ENCODE peak calls at places on chromosomes 13 and 19, in four cellular contexts. H is upper lobe of left lung, W is SK-N-SH, D is A549. Y is an unnamed sample.

GRCh38 chr19:1411255-1412191 is 4.1 kb downstream of the DAZAP1 start:
- DNase-seq in H (peak; percentile 78), W (no peak), D (no peak), Y (no peak)

GRCh38 chr13:112955271-112955937 is 13.6 kb upstream of the MCF2L start:
- DNase-seq in H (no peak), W (no peak), D (no peak), Y (no peak)

GRCh38 chr19:19053508-19054314 is 10.1 kb upstream of the SLC25A42 start:
- DNase-seq in H (peak; percentile 78), W (peak; percentile 82), D (peak; percentile 40), Y (no peak)

GRCh38 chr13:76425930-76426329 is 460.3 kb downstream of the KCTD12 start:
- DNase-seq in H (no peak), W (no peak), D (no peak), Y (no peak)

GRCh38 chr19:51016798-51017683 is 2.5 kb downstream of the KLK10 start:
- DNase-seq in H (peak; percentile 84), W (peak; percentile 83), D (peak; percentile 98), Y (no peak)

GRCh38 chr13:40181203-40181845 is 485.1 kb downstream of the FOXO1 start:
- DNase-seq in H (no peak), W (no peak), D (no peak), Y (no peak)

GRCh38 chr19:30028992-30029343 is 86.9 kb downstream of the URI1 start:
- DNase-seq in H (no peak), W (no peak), D (no peak), Y (no peak)

GRCh38 chr19:18961767-18962423 is 20.9 kb upstream of the HOMER3 start:
- DNase-seq in H (no peak), W (peak; percentile 50), D (no peak), Y (no peak)

GRCh38 chr13:33723365-33723764 is 94.6 kb upstream of the RFC3 start:
- DNase-seq in H (no peak), W (no peak), D (no peak), Y (no peak)

GRCh38 chr19:10292206-10292788 is 2.5 kb downstream of the ICAM5 start:
- DNase-seq in H (peak; percentile 96), W (peak; percentile 92), D (no peak), Y (peak; percentile 85)

GRCh38 chr13:107867701-107868661 is 347.4 kb downstream of the LIG4 start:
- DNase-seq in H (peak; percentile 85), W (peak; percentile 87), D (no peak), Y (no peak)

GRCh38 chr13:112428704-112429103 is 52.5 kb downstream of the SPACA7 start:
- DNase-seq in H (no peak), W (no peak), D (no peak), Y (no peak)

GRCh38 chr13:52926971-52927370 is 78.5 kb upstream of the PCDH8 start:
- DNase-seq in H (no peak), W (no peak), D (no peak), Y (no peak)

GRCh38 chr13:20006206-20006605 is 47.7 kb downstream of the ZMYM2 start:
- DNase-seq in H (no peak), W (no peak), D (no peak), Y (no peak)

GRCh38 chr13:98775844-98776598 is 23.5 kb upstream of the SLC15A1 start:
- DNase-seq in H (peak; percentile 60), W (no peak), D (peak; percentile 91), Y (no peak)

GRCh38 chr19:1340681-1341469 is 42.8 kb upstream of the NDUFS7 start:
- DNase-seq in H (no peak), W (no peak), D (no peak), Y (no peak)

GRCh38 chr19:7355151-7355845 is 6.6 kb downstream of the ARHGEF18 start:
- DNase-seq in H (peak; percentile 60), W (no peak), D (no peak), Y (no peak)

GRCh38 chr19:43430142-43430710 is 15.5 kb downstream of the TEX101 start:
- DNase-seq in H (no peak), W (no peak), D (no peak), Y (no peak)

GRCh38 chr13:29847501-29847983 is 2.9 kb downstream of the UBL3 start:
- DNase-seq in H (no peak), W (peak; percentile 42), D (no peak), Y (no peak)

GRCh38 chr13:95579303-95579702 is 26.8 kb downstream of the CLDN10 start:
- DNase-seq in H (no peak), W (no peak), D (no peak), Y (peak; percentile 41)

GRCh38 chr13:36067619-36068456 is 63.3 kb downstream of the DCLK1 start:
- DNase-seq in H (no peak), W (no peak), D (no peak), Y (no peak)

GRCh38 chr13:44413095-44413494 is 39.5 kb downstream of the SERP2 start:
- DNase-seq in H (no peak), W (no peak), D (no peak), Y (no peak)

GRCh38 chr19:6616011-6616410 is 25.1 kb upstream of the CD70 start:
- DNase-seq in H (no peak), W (no peak), D (no peak), Y (peak; percentile 55)

GRCh38 chr13:78675112-78675511 is 16.2 kb upstream of the OBI1 start:
- DNase-seq in H (no peak), W (no peak), D (no peak), Y (no peak)

GRCh38 chr13:32051156-32051555 is 19.6 kb downstream of the FRY start:
- DNase-seq in H (no peak), W (no peak), D (no peak), Y (no peak)

GRCh38 chr13:98295371-98295770 is 118.3 kb upstream of the RNF113B start:
- DNase-seq in H (no peak), W (no peak), D (no peak), Y (no peak)

GRCh38 chr19:45774765-45775164 is 5.7 kb upstream of the SIX5 start:
- DNase-seq in H (no peak), W (no peak), D (peak; percentile 71), Y (no peak)

GRCh38 chr19:40270362-40271089 is 14.6 kb downstream of the AKT2 start:
- DNase-seq in H (no peak), W (no peak), D (no peak), Y (no peak)

GRCh38 chr19:48737360-48737998 is 2.9 kb downstream of the RASIP1 start:
- DNase-seq in H (peak; percentile 54), W (peak; percentile 66), D (peak; percentile 55), Y (no peak)

GRCh38 chr13:39688699-39689405 is 33.4 kb downstream of the COG6 start:
- DNase-seq in H (no peak), W (no peak), D (no peak), Y (peak; percentile 16)

GRCh38 chr19:5977222-5977784 is 637 bp downstream of the RANBP3 start:
- DNase-seq in H (no peak), W (no peak), D (no peak), Y (no peak)

GRCh38 chr13:32201809-32202208 is 113.4 kb downstream of the ZAR1L start:
- DNase-seq in H (no peak), W (no peak), D (no peak), Y (no peak)

GRCh38 chr13:81480634-81481033 is 1139.7 kb upstream of the SPRY2 start:
- DNase-seq in H (no peak), W (no peak), D (no peak), Y (no peak)
- TF ChIP-seq CTCF in H (no peak), W (no peak), D (no peak), Y (no peak)

DNA sequence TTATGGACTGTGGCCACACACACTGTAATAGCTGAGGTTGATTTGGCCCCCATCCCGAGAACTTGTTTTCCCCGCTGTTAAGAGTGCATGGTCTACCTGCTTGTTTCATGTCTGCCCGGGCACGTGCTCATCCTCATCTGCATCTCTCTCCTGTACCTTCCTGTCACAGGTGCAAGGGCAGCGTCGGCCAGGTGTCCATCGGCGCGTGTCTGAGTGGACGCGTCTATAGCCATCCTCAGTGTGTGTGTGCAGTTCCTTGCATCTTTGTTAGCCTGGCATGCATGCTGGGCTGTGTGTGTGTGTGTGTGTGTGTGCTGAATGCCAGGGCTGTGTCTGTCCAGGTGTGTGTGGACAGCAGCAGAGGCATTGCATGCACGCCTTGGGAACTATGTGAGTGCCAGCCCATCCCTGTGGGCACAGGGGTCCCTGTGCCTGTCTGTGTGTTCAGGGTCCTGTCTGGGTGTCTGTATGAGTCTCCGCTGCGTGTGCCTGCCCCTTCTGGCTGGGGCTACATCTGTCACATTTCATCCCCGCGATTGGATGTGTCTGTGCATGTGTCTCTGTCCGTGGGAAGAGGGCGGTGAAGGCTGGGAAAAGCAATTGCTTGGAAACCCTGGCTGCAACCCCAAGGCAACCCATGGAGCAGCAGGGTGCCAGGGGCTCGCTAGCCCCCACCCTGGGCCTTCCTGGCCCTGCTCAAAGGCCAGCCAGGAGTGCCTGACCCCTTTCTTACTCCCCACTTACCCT is 1.2 kb downstream of the MAG start:
- DNase-seq in H (no peak), W (no peak), D (no peak), Y (no peak)
- H3K4me3 ChIP-seq in H (no peak overlapping the region), W (no peak overlapping the region), D (no peak overlapping the region), Y (no peak overlapping the region)

GRCh38 chr19:16801599-16801998 is 27.6 kb upstream of the SIN3B start:
- DNase-seq in H (no peak), W (no peak), D (no peak), Y (no peak)
- TF ChIP-seq CTCF in H (no peak), W (no peak), D (no peak), Y (no peak)

DNA sequence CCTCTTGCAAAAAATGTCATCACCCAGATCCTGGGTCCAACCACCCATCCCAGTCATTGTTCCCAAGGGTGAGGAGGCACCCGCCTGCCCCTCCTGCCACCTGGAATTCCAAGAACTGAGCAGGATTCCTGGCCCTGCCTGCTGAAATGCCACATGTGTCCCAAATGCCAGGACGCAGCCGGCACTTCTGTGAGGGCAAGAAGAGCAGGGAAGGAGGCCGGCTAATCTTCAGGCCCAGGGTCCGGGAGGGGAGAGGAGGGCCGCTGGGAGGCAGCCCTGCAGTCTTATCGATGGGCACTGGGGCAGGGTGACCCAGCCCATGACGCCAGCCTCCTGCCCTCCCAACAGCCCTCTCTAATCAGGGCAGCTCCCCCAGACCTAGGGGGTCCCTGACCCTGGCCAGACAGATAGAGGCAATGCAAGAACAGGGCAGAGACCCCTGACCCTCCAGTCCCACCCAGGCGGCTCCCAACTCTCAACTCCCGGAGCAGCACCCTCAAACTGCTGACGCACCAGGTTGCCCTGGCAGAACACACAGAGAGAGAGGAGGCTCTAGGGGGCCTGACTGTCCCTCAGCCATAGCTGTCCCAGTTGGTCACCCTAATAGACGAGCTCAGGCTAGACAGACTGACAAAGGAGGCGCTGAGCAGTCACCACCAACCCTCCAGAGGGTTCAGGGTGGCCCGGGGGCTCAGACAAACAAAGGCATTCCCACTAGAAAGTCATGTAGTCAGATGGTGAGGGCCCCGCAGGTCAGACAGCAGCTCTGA is 1.5 kb downstream of the MFSD12 start:
- DNase-seq in H (no peak), W (peak; percentile 25), D (no peak), Y (no peak)
- H3K4me3 ChIP-seq in H (peak overlapping the region; percentile 98), W (peak overlapping the region; percentile 98), D (peak overlapping the region; percentile 87), Y (peak overlapping the region; percentile 69)

GRCh38 chr19:13718733-13719132 is 45.6 kb upstream of the MRI1 start:
- DNase-seq in H (no peak), W (peak; percentile 28), D (peak; percentile 21), Y (no peak)
- TF ChIP-seq CTCF in H (no peak), W (peak; percentile 63), D (peak; percentile 39), Y (peak; percentile 15)

GRCh38 chr19:41998246-41999020 is 4.4 kb upstream of the ATP1A3 start:
- DNase-seq in H (peak; percentile 88), W (peak; percentile 89), D (peak; percentile 86), Y (peak; percentile 41)
- H3K4me3 ChIP-seq in H (no peak overlapping the region), W (peak overlapping the region; percentile 53), D (peak overlapping the region; percentile 47), Y (no peak overlapping the region)

GRCh38 chr13:110713981-110714797 is 689 bp downstream of the ING1 start:
- DNase-seq in H (peak; percentile 92), W (peak; percentile 56), D (no peak), Y (peak; percentile 80)
- TF ChIP-seq CTCF in H (no peak), W (no peak), D (no peak), Y (peak; percentile 38)

Y was measured in GM06990.